ENCODE peak calls at places on chromosomes 16 and 17, in ten cellular contexts. W is neuronal stem cell; T is cardiac muscle cell; O is left lung; I is neural progenitor cell; E is lower lobe of right lung; U is GM23338; M is upper lobe of right lung; A is CD4-positive, CD25-positive, alpha-beta regulatory T cell; S is suprapubic skin. C is an unnamed sample.

GRCh38 chr16:2969545-2970521 is 685 bp downstream of the PAQR4 start:
- DNase-seq in W (peak; percentile 42), T (peak; percentile 32), O (peak; percentile 93), I (peak; percentile 85), E (peak; percentile 82), U (peak; percentile 93), M (peak; percentile 89), A (peak; percentile 51), S (no peak), C (no peak)

GRCh38 chr17:65537845-65538678 is 23.4 kb downstream of the AXIN2 start:
- DNase-seq in W (no peak), T (no peak), O (peak; percentile 66), I (no peak), E (no peak), U (no peak), M (no peak), A (no peak), S (no peak), C (no peak)

GRCh38 chr17:12024332-12024731 is 3.7 kb downstream of the MAP2K4 start:
- DNase-seq in W (no peak), T (peak; percentile 43), O (no peak), I (no peak), E (no peak), U (no peak), M (no peak), A (no peak), S (no peak), C (no peak)

GRCh38 chr16:19909750-19910322 is 25.2 kb upstream of the GPRC5B start:
- DNase-seq in W (no peak), T (peak; percentile 24), O (no peak), I (no peak), E (no peak), U (no peak), M (no peak), A (no peak), S (no peak), C (no peak)

GRCh38 chr17:81396722-81397313 is 1.6 kb downstream of the BAHCC1 start:
- DNase-seq in W (no peak), T (peak; percentile 54), O (no peak), I (peak; percentile 98), E (no peak), U (peak; percentile 85), M (peak; percentile 79), A (peak; percentile 52), S (no peak), C (no peak)

GRCh38 chr17:13001991-13002615 is 15.7 kb downstream of the ELAC2 start:
- DNase-seq in W (no peak), T (peak; percentile 22), O (no peak), I (no peak), E (no peak), U (no peak), M (no peak), A (no peak), S (no peak), C (peak; percentile 62)

GRCh38 chr16:3067929-3068288 is 2.5 kb downstream of the IL32 start:
- DNase-seq in W (no peak), T (no peak), O (no peak), I (no peak), E (no peak), U (no peak), M (no peak), A (peak; percentile 20), S (no peak), C (no peak)

GRCh38 chr17:62716834-62717588 is 89.5 kb downstream of the MRC2 start:
- DNase-seq in W (no peak), T (no peak), O (no peak), I (no peak), E (no peak), U (no peak), M (no peak), A (no peak), S (no peak), C (no peak)

GRCh38 chr17:76772842-76773521 is 35.1 kb downstream of the MFSD11 start:
- DNase-seq in W (no peak), T (peak; percentile 68), O (no peak), I (peak; percentile 65), E (no peak), U (no peak), M (no peak), A (peak; percentile 61), S (no peak), C (no peak)

GRCh38 chr17:2067559-2067958 is 12.7 kb downstream of the HIC1 start:
- DNase-seq in W (no peak), T (peak; percentile 79), O (no peak), I (no peak), E (no peak), U (no peak), M (no peak), A (no peak), S (no peak), C (peak; percentile 45)

GRCh38 chr17:78144146-78144719 is 2.0 kb upstream of the C17orf99 start:
- DNase-seq in W (no peak), T (peak; percentile 96), O (peak; percentile 89), I (no peak), E (peak; percentile 89), U (no peak), M (peak; percentile 91), A (no peak), S (no peak), C (peak; percentile 92)

GRCh38 chr16:5024632-5025031 is 9.1 kb downstream of the NAGPA start:
- DNase-seq in W (no peak), T (no peak), O (no peak), I (peak; percentile 37), E (no peak), U (peak; percentile 48), M (no peak), A (no peak), S (no peak), C (no peak)

GRCh38 chr16:5026664-5027063 is 7.1 kb downstream of the NAGPA start:
- DNase-seq in W (no peak), T (no peak), O (no peak), I (no peak), E (no peak), U (no peak), M (no peak), A (no peak), S (no peak), C (no peak)

GRCh38 chr16:5027575-5028235 is 6.0 kb downstream of the NAGPA start:
- DNase-seq in W (no peak), T (no peak), O (peak; percentile 76), I (no peak), E (peak; percentile 40), U (no peak), M (no peak), A (no peak), S (no peak), C (peak; percentile 44)

GRCh38 chr16:5027086-5027485 is 6.6 kb downstream of the NAGPA start:
- DNase-seq in W (no peak), T (no peak), O (no peak), I (no peak), E (no peak), U (no peak), M (no peak), A (no peak), S (no peak), C (no peak)

DNA sequence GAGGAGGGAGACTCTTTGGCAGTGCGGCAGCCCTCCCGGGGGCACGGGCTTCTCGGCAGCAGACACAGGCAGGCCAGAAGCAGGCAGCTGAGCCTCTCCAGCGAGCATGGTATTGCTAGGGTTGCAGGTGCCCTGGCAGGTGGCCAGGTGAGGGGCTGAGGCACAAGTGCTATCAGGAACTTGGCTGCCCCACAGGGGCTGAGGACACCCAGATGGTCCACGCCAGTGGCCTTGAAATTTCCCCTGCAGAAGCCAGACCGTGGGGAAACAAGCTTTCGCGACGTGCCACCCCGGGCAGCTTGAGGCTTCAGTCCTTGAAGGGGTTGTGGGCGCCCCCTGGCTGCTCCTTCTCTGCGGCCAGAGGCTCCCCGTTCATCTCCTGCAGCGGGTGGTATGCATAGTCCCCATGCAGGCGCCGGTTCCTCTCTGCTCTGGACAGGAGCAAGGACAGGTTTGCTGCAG is 8.5 kb downstream of the NAGPA start:
- DNase-seq in W (peak; percentile 46), T (peak; percentile 18), O (no peak), I (peak; percentile 86), E (no peak), U (peak; percentile 92), M (no peak), A (no peak), S (no peak), C (no peak)
- H3K27ac ChIP-seq in W (no peak overlapping the region), T (no peak overlapping the region), O (no peak overlapping the region), I (no peak overlapping the region), E (no peak overlapping the region), U (no peak overlapping the region), M (no peak overlapping the region), A (no peak overlapping the region), S (no peak overlapping the region), C (no peak overlapping the region)

DNA sequence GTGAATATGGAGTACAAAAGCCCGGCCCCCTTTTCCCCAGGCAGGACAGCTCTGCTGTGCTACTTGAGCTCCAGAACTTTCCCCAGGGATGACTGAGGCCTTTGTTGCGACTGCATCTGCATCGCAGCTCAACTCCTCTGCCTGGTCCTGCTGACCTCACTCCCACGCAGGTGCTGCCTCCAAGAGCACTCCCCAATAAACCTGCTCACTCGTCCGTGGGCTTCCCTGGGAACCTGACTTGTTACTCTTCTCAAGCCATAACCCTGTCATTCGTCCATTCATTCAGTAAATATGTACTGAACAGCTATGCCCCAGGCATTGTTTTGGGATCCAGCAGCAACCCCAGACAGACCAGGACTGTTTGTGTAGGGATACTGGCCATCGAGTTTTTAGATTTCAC is 11.6 kb upstream of the RMI2 start:
- DNase-seq in W (no peak), T (no peak), O (no peak), I (no peak), E (no peak), U (no peak), M (no peak), A (no peak), S (no peak), C (no peak)
- H3K4me1 ChIP-seq in W (peaks cover 4% of the 10 kb centered on the region), T (no peaks in the 10 kb centered on the region), O (peaks cover 7% of the 10 kb centered on the region), I (peaks cover 9% of the 10 kb centered on the region), E (peaks cover 11% of the 10 kb centered on the region), U (peaks cover 14% of the 10 kb centered on the region), M (peaks cover 9% of the 10 kb centered on the region), A (peaks cover 7% of the 10 kb centered on the region), S (peaks cover 7% of the 10 kb centered on the region), C (no peaks in the 10 kb centered on the region)

GRCh38 chr16:5580772-5581171 is 483.2 kb upstream of the EEF2KMT start:
- DNase-seq in W (no peak), T (no peak), O (no peak), I (no peak), E (no peak), U (no peak), M (no peak), A (no peak), S (no peak), C (no peak)
- H3K36me3 ChIP-seq in W (no peaks in the 10 kb centered on the region), T (no peaks in the 10 kb centered on the region), O (no peaks in the 10 kb centered on the region), I (no peaks in the 10 kb centered on the region), E (no peaks in the 10 kb centered on the region), U (no peaks in the 10 kb centered on the region), M (no peaks in the 10 kb centered on the region), A (no peaks in the 10 kb centered on the region), S (no peaks in the 10 kb centered on the region), C (no peaks in the 10 kb centered on the region)

DNA sequence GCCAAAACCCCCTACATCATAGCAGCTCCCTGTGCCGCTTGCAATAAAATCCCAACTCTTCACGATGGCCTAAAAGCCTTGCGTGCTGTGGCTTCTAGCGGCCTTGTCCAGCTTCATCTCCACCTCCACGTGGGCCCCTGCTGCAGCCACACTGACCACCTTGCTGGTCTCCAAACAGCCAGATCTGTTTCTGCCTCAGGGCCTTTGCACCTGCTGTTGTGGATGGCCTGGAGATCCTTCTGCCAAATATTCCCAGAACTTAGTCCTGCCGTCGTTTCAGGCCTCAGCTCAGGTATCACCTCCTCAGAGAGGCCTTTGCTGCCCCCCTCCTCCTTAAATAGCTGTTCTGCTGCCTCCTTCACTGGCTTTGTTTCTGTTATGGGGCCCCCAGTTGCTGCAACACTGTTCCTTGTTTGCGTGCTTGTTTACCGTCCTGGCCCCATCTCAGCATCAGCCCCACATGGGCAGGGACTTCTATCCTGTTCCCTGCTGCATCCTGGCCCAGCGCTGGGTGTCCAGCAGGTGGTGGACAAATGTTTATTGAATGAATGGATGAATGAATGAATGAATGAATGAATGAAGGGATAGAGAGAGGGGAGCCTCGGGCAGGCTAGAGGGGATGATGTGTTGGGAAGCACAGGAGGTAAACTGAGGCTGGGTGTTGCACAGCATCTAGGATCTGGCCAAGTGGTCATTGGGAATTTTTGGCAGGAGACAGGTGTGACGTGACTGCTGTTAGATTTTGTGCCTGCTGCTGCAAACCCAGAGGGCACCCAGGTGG is 171.0 kb upstream of the GSE1 start:
- DNase-seq in W (no peak), T (no peak), O (no peak), I (no peak), E (no peak), U (no peak), M (no peak), A (no peak), S (no peak), C (no peak)
- H3K27ac ChIP-seq in W (no peak overlapping the region), T (no peak overlapping the region), O (no peak overlapping the region), I (no peak overlapping the region), E (no peak overlapping the region), U (no peak overlapping the region), M (no peak overlapping the region), A (no peak overlapping the region), S (no peak overlapping the region), C (no peak overlapping the region)

C was measured in aorta.